ENCODE peak calls at places on chromosomes 5 and 9, in four cellular contexts. One of them, this sample, is unnamed. For H3K9me3, the result is how much of the 10 kb centered on the place peaks cover.

GRCh38 chr5:168020522-168021294 is 270.7 kb upstream of the WWC1 start:
- DNase-seq in upper lobe of left lung: no peak
- DNase-seq in OCI-LY7: no peak
- DNase-seq in mesenchymal stem cell: peak
- DNase-seq in this sample: peak

GRCh38 chr5:145484195-145484594 is 350.9 kb downstream of the PRELID2 start:
- DNase-seq in upper lobe of left lung: no peak
- DNase-seq in OCI-LY7: no peak
- DNase-seq in mesenchymal stem cell: peak
- DNase-seq in this sample: no peak

GRCh38 chr9:113653746-113654604 is 190.4 kb downstream of the RGS3 start:
- DNase-seq in upper lobe of left lung: peak
- DNase-seq in OCI-LY7: no peak
- DNase-seq in mesenchymal stem cell: no peak
- DNase-seq in this sample: no peak

GRCh38 chr5:139394123-139394653 is 716 bp downstream of the PROB1 start:
- DNase-seq in upper lobe of left lung: no peak
- DNase-seq in OCI-LY7: peak
- DNase-seq in mesenchymal stem cell: peak
- DNase-seq in this sample: peak

GRCh38 chr5:127785098-127785927 is 82.1 kb downstream of the CCDC192 start:
- DNase-seq in upper lobe of left lung: no peak
- DNase-seq in OCI-LY7: no peak
- DNase-seq in mesenchymal stem cell: peak
- DNase-seq in this sample: peak

GRCh38 chr5:96661101-96661840 is 905 bp upstream of the CAST start:
- DNase-seq in upper lobe of left lung: peak
- DNase-seq in OCI-LY7: peak
- DNase-seq in mesenchymal stem cell: peak
- DNase-seq in this sample: peak

GRCh38 chr5:143470120-143470519 is 66.6 kb upstream of the NR3C1 start:
- DNase-seq in upper lobe of left lung: no peak
- DNase-seq in OCI-LY7: no peak
- DNase-seq in mesenchymal stem cell: no peak
- DNase-seq in this sample: no peak

GRCh38 chr5:1959231-1959630 is 76.5 kb upstream of the IRX4 start:
- DNase-seq in upper lobe of left lung: no peak
- DNase-seq in OCI-LY7: no peak
- DNase-seq in mesenchymal stem cell: no peak
- DNase-seq in this sample: peak

GRCh38 chr9:108486791-108487190 is 369.0 kb downstream of the ACTL7B start:
- DNase-seq in upper lobe of left lung: no peak
- DNase-seq in OCI-LY7: no peak
- DNase-seq in mesenchymal stem cell: peak
- DNase-seq in this sample: no peak

GRCh38 chr9:107948601-107949000 is 459.0 kb upstream of the KLF4 start:
- DNase-seq in upper lobe of left lung: no peak
- DNase-seq in OCI-LY7: no peak
- DNase-seq in mesenchymal stem cell: no peak
- DNase-seq in this sample: no peak

GRCh38 chr9:133987455-133987800 is 4.7 kb downstream of the VAV2 start:
- DNase-seq in upper lobe of left lung: no peak
- DNase-seq in OCI-LY7: no peak
- DNase-seq in mesenchymal stem cell: no peak
- DNase-seq in this sample: peak

GRCh38 chr5:135184646-135185045 is 150.6 kb upstream of the PITX1 start:
- DNase-seq in upper lobe of left lung: no peak
- DNase-seq in OCI-LY7: no peak
- DNase-seq in mesenchymal stem cell: no peak
- DNase-seq in this sample: no peak

GRCh38 chr5:141692919-141693848 is 11.2 kb upstream of the ARAP3 start:
- DNase-seq in upper lobe of left lung: no peak
- DNase-seq in OCI-LY7: no peak
- DNase-seq in mesenchymal stem cell: peak
- DNase-seq in this sample: peak

GRCh38 chr9:99000480-99001395 is 57.0 kb downstream of the COL15A1 start:
- DNase-seq in upper lobe of left lung: peak
- DNase-seq in OCI-LY7: peak
- DNase-seq in mesenchymal stem cell: peak
- DNase-seq in this sample: peak

GRCh38 chr9:5549671-5550650 is 39.6 kb downstream of the PDCD1LG2 start:
- DNase-seq in upper lobe of left lung: no peak
- DNase-seq in OCI-LY7: no peak
- DNase-seq in mesenchymal stem cell: no peak
- DNase-seq in this sample: peak

GRCh38 chr5:16127865-16128544 is 51.6 kb downstream of the MARCHF11 start:
- DNase-seq in upper lobe of left lung: no peak
- DNase-seq in OCI-LY7: no peak
- DNase-seq in mesenchymal stem cell: no peak
- DNase-seq in this sample: no peak

GRCh38 chr9:91071185-91071990 is 269.8 kb downstream of the SYK start:
- DNase-seq in upper lobe of left lung: no peak
- DNase-seq in OCI-LY7: no peak
- DNase-seq in mesenchymal stem cell: peak
- DNase-seq in this sample: peak

GRCh38 chr5:76082790-76083554 is at the start of gene SV2C:
- DNase-seq in upper lobe of left lung: no peak
- DNase-seq in OCI-LY7: no peak
- DNase-seq in mesenchymal stem cell: peak
- DNase-seq in this sample: peak

GRCh38 chr5:106574820-106575219 is 1095.9 kb downstream of the EFNA5 start:
- DNase-seq in upper lobe of left lung: no peak
- DNase-seq in OCI-LY7: no peak
- DNase-seq in mesenchymal stem cell: no peak
- DNase-seq in this sample: no peak

GRCh38 chr5:66684663-66685062 is 88.5 kb downstream of the MAST4 start:
- DNase-seq in upper lobe of left lung: no peak
- DNase-seq in OCI-LY7: no peak
- DNase-seq in mesenchymal stem cell: no peak
- DNase-seq in this sample: no peak

GRCh38 chr9:65459756-65460320 is 174.8 kb upstream of the FOXD4L5 start:
- DNase-seq in upper lobe of left lung: no peak
- DNase-seq in OCI-LY7: no peak
- DNase-seq in mesenchymal stem cell: no peak
- DNase-seq in this sample: no peak

GRCh38 chr9:65458465-65458864 is 173.5 kb upstream of the FOXD4L5 start:
- DNase-seq in upper lobe of left lung: no peak
- DNase-seq in OCI-LY7: no peak
- DNase-seq in mesenchymal stem cell: no peak
- DNase-seq in this sample: peak

DNA sequence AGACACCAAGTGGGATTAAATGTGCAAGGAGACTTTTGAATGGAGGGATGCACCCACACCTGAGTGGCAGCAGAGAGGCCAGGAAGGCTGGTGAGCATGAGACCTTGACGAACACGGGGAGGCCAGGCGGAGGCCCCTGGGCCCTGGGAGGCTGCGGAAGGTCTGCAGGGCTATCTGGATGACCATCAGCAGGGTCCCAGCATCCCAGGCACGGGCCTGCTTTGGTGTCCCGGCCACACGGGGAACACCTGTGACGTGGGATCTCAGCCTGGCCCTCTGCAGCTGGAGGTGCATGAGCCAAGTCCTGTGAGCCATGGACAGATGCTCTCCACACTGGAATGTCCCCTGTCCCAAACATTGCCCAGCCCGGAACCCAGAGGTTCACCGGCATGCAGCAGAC is 174.0 kb upstream of the FOXD4L5 start:
- DNase-seq in upper lobe of left lung: no peak
- DNase-seq in OCI-LY7: no peak
- DNase-seq in mesenchymal stem cell: no peak
- DNase-seq in this sample: no peak
- H3K9me3 ChIP-seq in upper lobe of left lung: under half
- H3K9me3 ChIP-seq in OCI-LY7: under half
- H3K9me3 ChIP-seq in mesenchymal stem cell: under half
- H3K9me3 ChIP-seq in this sample: under half

GRCh38 chr9:40884072-40884901 is 244.2 kb downstream of the FOXD4L6 start:
- DNase-seq in upper lobe of left lung: peak
- DNase-seq in OCI-LY7: no peak
- DNase-seq in mesenchymal stem cell: no peak
- DNase-seq in this sample: peak
- H3K9me3 ChIP-seq in upper lobe of left lung: half or more
- H3K9me3 ChIP-seq in OCI-LY7: under half
- H3K9me3 ChIP-seq in mesenchymal stem cell: half or more
- H3K9me3 ChIP-seq in this sample: under half

GRCh38 chr5:149044453-149045117 is 18.3 kb downstream of the SH3TC2 start:
- DNase-seq in upper lobe of left lung: no peak
- DNase-seq in OCI-LY7: no peak
- DNase-seq in mesenchymal stem cell: no peak
- DNase-seq in this sample: no peak
- H3K9me3 ChIP-seq in upper lobe of left lung: under half
- H3K9me3 ChIP-seq in OCI-LY7: under half
- H3K9me3 ChIP-seq in mesenchymal stem cell: under half
- H3K9me3 ChIP-seq in this sample: under half

GRCh38 chr9:25505644-25506043 is 172.6 kb downstream of the TUSC1 start:
- DNase-seq in upper lobe of left lung: no peak
- DNase-seq in OCI-LY7: no peak
- DNase-seq in mesenchymal stem cell: no peak
- DNase-seq in this sample: no peak
- H3K9me3 ChIP-seq in upper lobe of left lung: under half
- H3K9me3 ChIP-seq in OCI-LY7: under half
- H3K9me3 ChIP-seq in mesenchymal stem cell: under half
- H3K9me3 ChIP-seq in this sample: under half

GRCh38 chr5:179033004-179033580 is 9.5 kb downstream of the ZNF879 start:
- DNase-seq in upper lobe of left lung: no peak
- DNase-seq in OCI-LY7: no peak
- DNase-seq in mesenchymal stem cell: no peak
- DNase-seq in this sample: no peak
- H3K9me3 ChIP-seq in upper lobe of left lung: half or more
- H3K9me3 ChIP-seq in OCI-LY7: under half
- H3K9me3 ChIP-seq in mesenchymal stem cell: half or more
- H3K9me3 ChIP-seq in this sample: half or more

DNA sequence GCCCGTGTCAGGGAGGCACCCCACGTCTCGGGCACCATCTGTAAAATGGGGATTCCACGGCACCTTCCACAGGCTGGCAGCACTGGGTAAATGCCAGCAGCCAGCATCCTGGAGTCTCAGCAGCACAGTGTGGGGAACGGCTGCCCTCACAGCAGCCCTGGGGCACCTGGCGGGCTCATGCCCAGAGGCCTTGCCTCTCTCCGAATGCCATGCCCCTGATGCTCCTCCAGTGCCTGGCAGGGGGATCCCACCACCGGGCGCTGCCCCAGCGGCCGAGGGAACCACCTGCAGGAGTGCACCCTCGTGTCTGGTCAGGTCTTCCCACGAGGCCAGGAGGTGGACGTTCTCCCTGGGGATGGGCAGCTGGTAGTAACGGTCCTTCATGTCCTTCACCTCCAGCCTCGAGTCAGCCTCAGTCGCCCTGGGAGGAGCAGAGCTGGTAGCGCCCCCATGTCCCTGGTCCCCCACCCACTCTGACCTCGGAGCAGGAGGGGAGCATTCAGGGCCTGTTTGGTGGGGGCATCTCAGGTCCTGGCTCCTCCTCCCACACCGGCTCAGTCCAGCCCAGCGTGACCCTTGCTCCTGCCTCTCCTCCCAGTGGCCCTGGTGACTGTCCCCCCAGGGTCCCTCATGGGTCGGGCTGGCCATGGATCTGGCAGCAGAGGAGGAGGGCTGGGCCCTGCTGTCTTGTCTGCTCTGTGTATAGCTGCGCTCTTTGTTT is 49.9 kb upstream of the NRARP start:
- DNase-seq in upper lobe of left lung: no peak
- DNase-seq in OCI-LY7: no peak
- DNase-seq in mesenchymal stem cell: no peak
- DNase-seq in this sample: peak
- H3K9me3 ChIP-seq in upper lobe of left lung: under half
- H3K9me3 ChIP-seq in OCI-LY7: under half
- H3K9me3 ChIP-seq in mesenchymal stem cell: under half
- H3K9me3 ChIP-seq in this sample: under half

GRCh38 chr5:178993236-178993765 is 1.8 kb downstream of the GRM6 start:
- DNase-seq in upper lobe of left lung: no peak
- DNase-seq in OCI-LY7: no peak
- DNase-seq in mesenchymal stem cell: no peak
- DNase-seq in this sample: peak
- H3K9me3 ChIP-seq in upper lobe of left lung: under half
- H3K9me3 ChIP-seq in OCI-LY7: under half
- H3K9me3 ChIP-seq in mesenchymal stem cell: under half
- H3K9me3 ChIP-seq in this sample: under half

GRCh38 chr9:2299156-2299842 is 284.2 kb downstream of the SMARCA2 start:
- DNase-seq in upper lobe of left lung: peak
- DNase-seq in OCI-LY7: no peak
- DNase-seq in mesenchymal stem cell: no peak
- DNase-seq in this sample: no peak
- H3K9me3 ChIP-seq in upper lobe of left lung: under half
- H3K9me3 ChIP-seq in OCI-LY7: under half
- H3K9me3 ChIP-seq in mesenchymal stem cell: under half
- H3K9me3 ChIP-seq in this sample: under half

GRCh38 chr9:96493757-96494156 is 43.8 kb downstream of the HABP4 start:
- DNase-seq in upper lobe of left lung: no peak
- DNase-seq in OCI-LY7: no peak
- DNase-seq in mesenchymal stem cell: no peak
- DNase-seq in this sample: no peak
- H3K9me3 ChIP-seq in upper lobe of left lung: under half
- H3K9me3 ChIP-seq in OCI-LY7: under half
- H3K9me3 ChIP-seq in mesenchymal stem cell: under half
- H3K9me3 ChIP-seq in this sample: under half

This sample was measured in osteoblast.